ENCODE peak calls at places on chromosomes 12 and 14, in four cellular contexts. H, D, U and Y are unnamed samples.

GRCh38 chr12:132690112-132690511 is 2.7 kb downstream of the PXMP2 start:
- DNase-seq in D (no peak), U (no peak), H (no peak), Y (no peak)

GRCh38 chr12:30506411-30506810 is 189.3 kb downstream of the IPO8 start:
- DNase-seq in D (no peak), U (no peak), H (no peak), Y (no peak)

GRCh38 chr12:132710062-132710421 is 600 bp upstream of the PGAM5 start:
- DNase-seq in U (no peak), D (peak), H (no peak), Y (no peak)

GRCh38 chr14:103657466-103657865 is 28.5 kb downstream of the KLC1 start:
- DNase-seq in U (no peak), H (no peak), D (no peak), Y (no peak)

GRCh38 chr12:67649165-67650126 is 901 bp downstream of the DYRK2 start:
- DNase-seq in D (peak), U (no peak), H (no peak), Y (peak)

GRCh38 chr12:112456029-112456428 is 37.3 kb downstream of the PTPN11 start:
- DNase-seq in H (no peak), U (no peak), D (no peak), Y (no peak)

GRCh38 chr14:105568859-105569766 is 42.7 kb downstream of the TMEM121 start:
- DNase-seq in U (no peak), H (no peak), D (no peak), Y (no peak)

GRCh38 chr14:34075095-34075744 is 124.3 kb upstream of the EGLN3 start:
- DNase-seq in U (no peak), H (no peak), D (no peak), Y (no peak)

GRCh38 chr14:89507926-89508460 is 91.0 kb upstream of the FOXN3 start:
- DNase-seq in D (no peak), H (no peak), U (no peak), Y (no peak)

GRCh38 chr14:54798465-54799124 is 104.0 kb downstream of the GCH1 start:
- DNase-seq in U (no peak), D (no peak), H (no peak), Y (no peak)

GRCh38 chr14:70473825-70474224 is 21.9 kb downstream of the ADAM21 start:
- DNase-seq in H (no peak), D (no peak), U (no peak), Y (no peak)

GRCh38 chr14:52783211-52783610 is 8.2 kb downstream of the GNPNAT1 start:
- DNase-seq in H (no peak), U (no peak), D (no peak), Y (no peak)

GRCh38 chr14:52780893-52781292 is 10.5 kb downstream of the GNPNAT1 start:
- DNase-seq in H (no peak), D (no peak), U (no peak), Y (no peak)

GRCh38 chr14:52776816-52777215 is 14.6 kb downstream of the GNPNAT1 start:
- DNase-seq in U (no peak), H (no peak), D (no peak), Y (no peak)

GRCh38 chr14:52778702-52779101 is 12.7 kb downstream of the GNPNAT1 start:
- DNase-seq in U (no peak), D (no peak), H (no peak), Y (no peak)

GRCh38 chr14:52781629-52782028 is 9.8 kb downstream of the GNPNAT1 start:
- DNase-seq in D (no peak), H (no peak), U (no peak), Y (no peak)
- TF ChIP-seq SPI1 in D (no peak), H (no peak), U (no peak), Y (no peak)

DNA sequence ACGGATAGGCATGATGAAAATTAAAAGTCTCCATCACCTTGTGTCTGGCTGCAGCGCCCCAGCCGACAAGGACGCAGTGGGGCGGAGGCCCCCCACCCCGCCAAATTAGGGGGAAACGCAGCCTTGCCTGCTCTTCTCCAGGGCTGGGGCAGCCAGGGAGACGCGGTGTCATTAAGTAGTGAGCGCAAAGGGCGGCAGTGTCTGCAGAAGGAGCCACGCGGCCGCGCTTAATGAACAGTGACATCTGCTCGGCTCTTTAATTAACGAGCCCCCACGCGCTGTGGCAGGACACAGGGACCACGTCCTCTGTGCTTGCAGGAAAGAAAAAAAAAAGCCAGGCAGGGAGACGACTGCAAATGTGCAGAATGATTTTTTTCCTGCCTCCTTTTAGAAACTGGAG is 93.4 kb upstream of the NCOR2 start:
- DNase-seq in D (no peak), U (no peak), H (no peak), Y (no peak)
- TF ChIP-seq POLR2AphosphoS5 in D (no peak), U (no peak), H (no peak), Y (no peak)

DNA sequence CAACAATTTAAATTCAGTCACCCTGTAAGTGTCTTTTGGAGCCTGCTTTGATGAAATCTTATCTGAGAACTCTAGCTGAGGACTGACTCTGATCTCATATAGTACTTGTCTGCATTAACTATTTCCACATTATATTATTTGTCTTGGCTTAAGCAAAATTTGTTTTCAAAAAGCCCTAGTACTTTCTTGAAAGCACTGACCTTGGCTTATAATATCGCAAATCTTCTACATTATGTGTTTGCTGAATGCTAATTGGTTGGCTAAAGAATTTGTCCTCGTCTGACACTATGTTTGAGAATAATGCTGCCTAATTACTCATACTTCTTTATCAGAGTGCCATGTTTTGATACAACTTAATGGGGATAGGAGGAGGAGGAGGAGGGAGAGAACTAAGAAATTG is 46.9 kb upstream of the FLRT2 start:
- DNase-seq in D (no peak), H (no peak), U (no peak), Y (no peak)
- TF ChIP-seq SPI1 in D (no peak), H (no peak), U (no peak), Y (no peak)

GRCh38 chr12:7188557-7189397 is 709 bp upstream of the PEX5 start:
- DNase-seq in H (peak), U (peak), D (peak), Y (peak)
- TF ChIP-seq POLR2AphosphoS5 in H (no peak), U (no peak), D (no peak), Y (no peak)

GRCh38 chr12:122126713-122127597 is 47.1 kb downstream of the IL31 start:
- DNase-seq in U (no peak), H (no peak), D (no peak), Y (no peak)
- TF ChIP-seq SPI1 in U (no peak), H (no peak), D (no peak), Y (no peak)